ENCODE peak calls at places on chromosomes 16 and 17, in six cellular contexts. D is HL-60, H is adrenal gland, V is GM13976, F is dorsolateral prefrontal cortex, I is K562. B is an unnamed sample.
A peak's percentile ranks its signal among the peaks of the same experiment; 100 is the strongest.

GRCh38 chr16:28200661-28201060 is 11.1 kb downstream of the XPO6 start:
- DNase-seq in D (no peak), H (no peak), V (no peak), F (no peak), I (no peak), B (no peak)

GRCh38 chr16:11405331-11406176 is 60.3 kb downstream of the RMI2 start:
- DNase-seq in D (peak; percentile 41), H (peak; percentile 49), V (peak; percentile 75), F (no peak), I (peak; percentile 56), B (no peak)

GRCh38 chr16:78926723-78927200 is 673.8 kb downstream of the MAF start:
- DNase-seq in D (no peak), H (no peak), V (no peak), F (no peak), I (no peak), B (no peak)

GRCh38 chr17:66401364-66401763 is 99.0 kb downstream of the PRKCA start:
- DNase-seq in D (no peak), H (no peak), V (no peak), F (no peak), I (peak; percentile 59), B (no peak)

GRCh38 chr17:62653831-62654829 is 26.7 kb downstream of the MRC2 start:
- DNase-seq in D (peak; percentile 70), H (peak; percentile 44), V (peak; percentile 46), F (no peak), I (peak; percentile 55), B (no peak)

GRCh38 chr17:12089809-12090384 is 69.2 kb downstream of the MAP2K4 start:
- DNase-seq in D (no peak), H (no peak), V (no peak), F (no peak), I (peak; percentile 32), B (no peak)

GRCh38 chr16:66161942-66162341 is 204.5 kb upstream of the CDH5 start:
- DNase-seq in D (no peak), H (no peak), V (no peak), F (no peak), I (no peak), B (no peak)

GRCh38 chr16:48946687-48947370 is 334.8 kb downstream of the CBLN1 start:
- DNase-seq in D (no peak), H (no peak), V (no peak), F (no peak), I (no peak), B (no peak)

GRCh38 chr16:17397499-17397891 is 73.3 kb downstream of the XYLT1 start:
- DNase-seq in D (no peak), H (peak; percentile 86), V (no peak), F (no peak), I (peak; percentile 64), B (peak; percentile 49)

GRCh38 chr17:13024033-13024432 is 6.2 kb upstream of the ELAC2 start:
- DNase-seq in D (no peak), H (no peak), V (no peak), F (no peak), I (no peak), B (no peak)

GRCh38 chr17:13410874-13411273 is 190.9 kb downstream of the HS3ST3A1 start:
- DNase-seq in D (no peak), H (peak; percentile 31), V (no peak), F (no peak), I (no peak), B (no peak)

GRCh38 chr17:39643271-39643670 is 6.3 kb downstream of the STARD3 start:
- DNase-seq in D (no peak), H (peak; percentile 56), V (no peak), F (no peak), I (no peak), B (no peak)

GRCh38 chr16:57151369-57151768 is 34.5 kb downstream of the PSME3IP1 start:
- DNase-seq in D (no peak), H (no peak), V (no peak), F (no peak), I (no peak), B (no peak)

GRCh38 chr16:20383106-20384029 is 21.2 kb downstream of the PDILT start:
- DNase-seq in D (peak; percentile 58), H (peak; percentile 69), V (peak; percentile 61), F (peak; percentile 66), I (peak; percentile 74), B (peak; percentile 14)

GRCh38 chr16:86086471-86086870 is 187.5 kb downstream of the IRF8 start:
- DNase-seq in D (no peak), H (no peak), V (no peak), F (no peak), I (no peak), B (no peak)

GRCh38 chr16:1781758-1782407 is 488 bp downstream of the SPSB3 start:
- DNase-seq in D (peak; percentile 60), H (peak; percentile 49), V (no peak), F (no peak), I (peak; percentile 35), B (no peak)

GRCh38 chr16:67726106-67727034 is 7.3 kb upstream of the GFOD2 start:
- DNase-seq in D (no peak), H (peak; percentile 85), V (no peak), F (no peak), I (peak; percentile 19), B (no peak)

GRCh38 chr17:34163681-34164080 is 91.4 kb upstream of the CCL2 start:
- DNase-seq in D (peak; percentile 47), H (peak; percentile 18), V (no peak), F (no peak), I (peak; percentile 20), B (peak; percentile 18)

GRCh38 chr16:11224894-11225676 is 30.9 kb downstream of the SOCS1 start:
- DNase-seq in D (peak; percentile 67), H (peak; percentile 34), V (peak; percentile 95), F (no peak), I (no peak), B (no peak)

GRCh38 chr16:58730724-58731370 is 3.3 kb downstream of the GOT2 start:
- DNase-seq in D (no peak), H (no peak), V (no peak), F (peak; percentile 33), I (no peak), B (no peak)

GRCh38 chr17:28524476-28525415 is 18.6 kb downstream of the FOXN1 start:
- DNase-seq in D (no peak), H (no peak), V (no peak), F (no peak), I (peak; percentile 25), B (no peak)

GRCh38 chr16:75584108-75584507 is 17.9 kb downstream of the GABARAPL2 start:
- DNase-seq in D (no peak), H (no peak), V (no peak), F (no peak), I (no peak), B (no peak)

GRCh38 chr16:56814537-56815432 is 50.2 kb upstream of the SLC12A3 start:
- DNase-seq in D (no peak), H (no peak), V (no peak), F (no peak), I (no peak), B (no peak)

GRCh38 chr16:88382491-88383400 is at the start of gene ZNF469:
- DNase-seq in D (no peak), H (peak; percentile 38), V (no peak), F (no peak), I (no peak), B (peak; percentile 56)

GRCh38 chr17:81063488-81064093 is 28.6 kb downstream of the BAIAP2 start:
- DNase-seq in D (no peak), H (no peak), V (peak; percentile 58), F (no peak), I (no peak), B (no peak)

GRCh38 chr17:63178530-63178929 is 212.5 kb downstream of the TANC2 start:
- DNase-seq in D (no peak), H (no peak), V (no peak), F (no peak), I (no peak), B (no peak)